ENCODE peak calls at places on chromosomes 11 and 22, in six cellular contexts. One of them, this sample, is unnamed. For H3K4me1, the result is how much of the 10 kb centered on the place peaks cover.

GRCh38 chr22:31055322-31056159 is 25.6 kb upstream of the SMTN start:
- DNase-seq in IMR-90: peak
- DNase-seq in neural progenitor cell: peak
- DNase-seq in keratinocyte: peak
- DNase-seq in CD8-positive, alpha-beta memory T cell: no peak
- DNase-seq in heart left ventricle: peak
- DNase-seq in this sample: peak

GRCh38 chr22:19641254-19641982 is 72.9 kb upstream of the SEPTIN5 start:
- DNase-seq in IMR-90: no peak
- DNase-seq in neural progenitor cell: peak
- DNase-seq in keratinocyte: no peak
- DNase-seq in CD8-positive, alpha-beta memory T cell: no peak
- DNase-seq in heart left ventricle: no peak
- DNase-seq in this sample: no peak

GRCh38 chr11:128420943-128421342 is 166.4 kb downstream of the ETS1 start:
- DNase-seq in IMR-90: peak
- DNase-seq in neural progenitor cell: no peak
- DNase-seq in keratinocyte: no peak
- DNase-seq in CD8-positive, alpha-beta memory T cell: no peak
- DNase-seq in heart left ventricle: no peak
- DNase-seq in this sample: no peak

GRCh38 chr11:44575288-44575672 is 9.8 kb downstream of the CD82 start:
- DNase-seq in IMR-90: peak
- DNase-seq in neural progenitor cell: no peak
- DNase-seq in keratinocyte: no peak
- DNase-seq in CD8-positive, alpha-beta memory T cell: no peak
- DNase-seq in heart left ventricle: no peak
- DNase-seq in this sample: no peak

GRCh38 chr11:5938603-5938965 is 3.5 kb upstream of the OR56A3 start:
- DNase-seq in IMR-90: no peak
- DNase-seq in neural progenitor cell: no peak
- DNase-seq in keratinocyte: no peak
- DNase-seq in CD8-positive, alpha-beta memory T cell: no peak
- DNase-seq in heart left ventricle: no peak
- DNase-seq in this sample: no peak

GRCh38 chr11:59012942-59013256 is 73.2 kb upstream of the GLYATL1B start:
- DNase-seq in IMR-90: no peak
- DNase-seq in neural progenitor cell: no peak
- DNase-seq in keratinocyte: no peak
- DNase-seq in CD8-positive, alpha-beta memory T cell: no peak
- DNase-seq in heart left ventricle: no peak
- DNase-seq in this sample: peak

GRCh38 chr11:19697721-19698121 is 14.9 kb upstream of the NAV2 start:
- DNase-seq in IMR-90: no peak
- DNase-seq in neural progenitor cell: peak
- DNase-seq in keratinocyte: no peak
- DNase-seq in CD8-positive, alpha-beta memory T cell: no peak
- DNase-seq in heart left ventricle: no peak
- DNase-seq in this sample: no peak

GRCh38 chr11:67671211-67671520 is 3.3 kb downstream of the ALDH3B2 start:
- DNase-seq in IMR-90: no peak
- DNase-seq in neural progenitor cell: no peak
- DNase-seq in keratinocyte: no peak
- DNase-seq in CD8-positive, alpha-beta memory T cell: no peak
- DNase-seq in heart left ventricle: no peak
- DNase-seq in this sample: no peak

GRCh38 chr11:126140932-126141291 is 70.5 kb downstream of the RPUSD4 start:
- DNase-seq in IMR-90: peak
- DNase-seq in neural progenitor cell: no peak
- DNase-seq in keratinocyte: no peak
- DNase-seq in CD8-positive, alpha-beta memory T cell: no peak
- DNase-seq in heart left ventricle: peak
- DNase-seq in this sample: no peak

GRCh38 chr11:72589802-72590761 is 84.1 kb downstream of the PDE2A start:
- DNase-seq in IMR-90: no peak
- DNase-seq in neural progenitor cell: peak
- DNase-seq in keratinocyte: no peak
- DNase-seq in CD8-positive, alpha-beta memory T cell: peak
- DNase-seq in heart left ventricle: no peak
- DNase-seq in this sample: peak

GRCh38 chr22:29626497-29627195 is 23.2 kb downstream of the NF2 start:
- DNase-seq in IMR-90: peak
- DNase-seq in neural progenitor cell: no peak
- DNase-seq in keratinocyte: no peak
- DNase-seq in CD8-positive, alpha-beta memory T cell: no peak
- DNase-seq in heart left ventricle: no peak
- DNase-seq in this sample: no peak

GRCh38 chr11:128148208-128148607 is 439.1 kb downstream of the ETS1 start:
- DNase-seq in IMR-90: no peak
- DNase-seq in neural progenitor cell: no peak
- DNase-seq in keratinocyte: no peak
- DNase-seq in CD8-positive, alpha-beta memory T cell: no peak
- DNase-seq in heart left ventricle: no peak
- DNase-seq in this sample: no peak

GRCh38 chr11:86143429-86144030 is 74.6 kb upstream of the PICALM start:
- DNase-seq in IMR-90: no peak
- DNase-seq in neural progenitor cell: no peak
- DNase-seq in keratinocyte: no peak
- DNase-seq in CD8-positive, alpha-beta memory T cell: peak
- DNase-seq in heart left ventricle: no peak
- DNase-seq in this sample: no peak

GRCh38 chr22:18146389-18146753 is 3.6 kb upstream of the USP18 start:
- DNase-seq in IMR-90: no peak
- DNase-seq in neural progenitor cell: no peak
- DNase-seq in keratinocyte: no peak
- DNase-seq in CD8-positive, alpha-beta memory T cell: no peak
- DNase-seq in heart left ventricle: no peak
- DNase-seq in this sample: no peak

GRCh38 chr11:100808904-100809491 is 121.9 kb downstream of the ARHGAP42 start:
- DNase-seq in IMR-90: peak
- DNase-seq in neural progenitor cell: peak
- DNase-seq in keratinocyte: no peak
- DNase-seq in CD8-positive, alpha-beta memory T cell: no peak
- DNase-seq in heart left ventricle: no peak
- DNase-seq in this sample: no peak

GRCh38 chr11:21865541-21865940 is 327.3 kb upstream of the ANO5 start:
- DNase-seq in IMR-90: no peak
- DNase-seq in neural progenitor cell: no peak
- DNase-seq in keratinocyte: no peak
- DNase-seq in CD8-positive, alpha-beta memory T cell: no peak
- DNase-seq in heart left ventricle: no peak
- DNase-seq in this sample: no peak

GRCh38 chr11:30107899-30108298 is 91.1 kb upstream of the KCNA4 start:
- DNase-seq in IMR-90: peak
- DNase-seq in neural progenitor cell: no peak
- DNase-seq in keratinocyte: no peak
- DNase-seq in CD8-positive, alpha-beta memory T cell: no peak
- DNase-seq in heart left ventricle: no peak
- DNase-seq in this sample: no peak

GRCh38 chr11:79244175-79244804 is 196.5 kb downstream of the TENM4 start:
- DNase-seq in IMR-90: peak
- DNase-seq in neural progenitor cell: no peak
- DNase-seq in keratinocyte: peak
- DNase-seq in CD8-positive, alpha-beta memory T cell: no peak
- DNase-seq in heart left ventricle: no peak
- DNase-seq in this sample: no peak

GRCh38 chr22:37884420-37884819 is 21.7 kb upstream of the MICALL1 start:
- DNase-seq in IMR-90: peak
- DNase-seq in neural progenitor cell: no peak
- DNase-seq in keratinocyte: no peak
- DNase-seq in CD8-positive, alpha-beta memory T cell: no peak
- DNase-seq in heart left ventricle: no peak
- DNase-seq in this sample: no peak

GRCh38 chr11:68457898-68458249 is 2.7 kb upstream of the PPP6R3 start:
- DNase-seq in IMR-90: no peak
- DNase-seq in neural progenitor cell: no peak
- DNase-seq in keratinocyte: no peak
- DNase-seq in CD8-positive, alpha-beta memory T cell: no peak
- DNase-seq in heart left ventricle: no peak
- DNase-seq in this sample: no peak

GRCh38 chr22:47836957-47837356 is 1074.5 kb downstream of the TBC1D22A start:
- DNase-seq in IMR-90: no peak
- DNase-seq in neural progenitor cell: no peak
- DNase-seq in keratinocyte: peak
- DNase-seq in CD8-positive, alpha-beta memory T cell: no peak
- DNase-seq in heart left ventricle: no peak
- DNase-seq in this sample: no peak

GRCh38 chr11:112519749-112520148 is 259.1 kb upstream of the PLET1 start:
- DNase-seq in IMR-90: no peak
- DNase-seq in neural progenitor cell: no peak
- DNase-seq in keratinocyte: no peak
- DNase-seq in CD8-positive, alpha-beta memory T cell: no peak
- DNase-seq in heart left ventricle: no peak
- DNase-seq in this sample: no peak

GRCh38 chr11:115194798-115195101 is 309.5 kb downstream of the CADM1 start:
- DNase-seq in IMR-90: peak
- DNase-seq in neural progenitor cell: no peak
- DNase-seq in keratinocyte: no peak
- DNase-seq in CD8-positive, alpha-beta memory T cell: no peak
- DNase-seq in heart left ventricle: no peak
- DNase-seq in this sample: no peak

GRCh38 chr22:50270302-50271010 is at the start of gene MAPK11:
- DNase-seq in IMR-90: peak
- DNase-seq in neural progenitor cell: peak
- DNase-seq in keratinocyte: no peak
- DNase-seq in CD8-positive, alpha-beta memory T cell: peak
- DNase-seq in heart left ventricle: peak
- DNase-seq in this sample: no peak

GRCh38 chr22:50269573-50270301 is 443 bp downstream of the MAPK11 start:
- DNase-seq in IMR-90: peak
- DNase-seq in neural progenitor cell: no peak
- DNase-seq in keratinocyte: no peak
- DNase-seq in CD8-positive, alpha-beta memory T cell: peak
- DNase-seq in heart left ventricle: peak
- DNase-seq in this sample: no peak

GRCh38 chr22:50266994-50267393 is 3.2 kb downstream of the MAPK11 start:
- DNase-seq in IMR-90: no peak
- DNase-seq in neural progenitor cell: no peak
- DNase-seq in keratinocyte: no peak
- DNase-seq in CD8-positive, alpha-beta memory T cell: no peak
- DNase-seq in heart left ventricle: no peak
- DNase-seq in this sample: no peak

GRCh38 chr22:50267591-50268390 is 2.4 kb downstream of the MAPK11 start:
- DNase-seq in IMR-90: peak
- DNase-seq in neural progenitor cell: peak
- DNase-seq in keratinocyte: no peak
- DNase-seq in CD8-positive, alpha-beta memory T cell: peak
- DNase-seq in heart left ventricle: peak
- DNase-seq in this sample: no peak

DNA sequence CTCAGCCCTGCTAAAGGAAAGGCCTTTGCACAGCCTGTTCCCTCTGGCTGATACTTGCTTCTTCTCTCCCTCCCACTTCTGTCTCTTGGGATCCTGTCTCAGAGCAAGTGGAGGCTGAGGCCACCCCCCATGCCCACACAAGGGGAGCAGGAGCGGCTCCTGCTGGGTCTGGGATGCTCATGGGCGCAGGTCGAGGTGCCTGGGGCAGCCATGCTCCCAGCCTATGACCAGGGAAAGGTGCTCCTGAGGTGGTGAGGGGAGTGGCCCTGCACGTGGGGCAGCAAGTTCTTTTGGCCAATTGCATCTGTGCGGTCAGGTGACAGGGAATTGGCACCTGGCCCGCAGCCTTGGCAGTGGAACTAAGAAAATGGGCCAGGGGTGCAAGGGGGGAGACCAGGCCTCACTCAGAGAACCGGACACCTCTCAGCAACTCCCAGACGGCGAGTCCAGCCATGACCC is 1.5 kb downstream of the MAPK11 start:
- DNase-seq in IMR-90: no peak
- DNase-seq in neural progenitor cell: no peak
- DNase-seq in keratinocyte: no peak
- DNase-seq in CD8-positive, alpha-beta memory T cell: no peak
- DNase-seq in heart left ventricle: no peak
- DNase-seq in this sample: no peak
- H3K4me3 ChIP-seq in IMR-90: no peak
- H3K4me3 ChIP-seq in neural progenitor cell: no peak
- H3K4me3 ChIP-seq in keratinocyte: no peak
- H3K4me3 ChIP-seq in CD8-positive, alpha-beta memory T cell: no peak
- H3K4me3 ChIP-seq in heart left ventricle: no peak
- H3K4me3 ChIP-seq in this sample: no peak

GRCh38 chr22:26666035-26666338 is 8.6 kb downstream of the MIAT start:
- DNase-seq in IMR-90: peak
- DNase-seq in neural progenitor cell: no peak
- DNase-seq in keratinocyte: no peak
- DNase-seq in CD8-positive, alpha-beta memory T cell: no peak
- DNase-seq in heart left ventricle: no peak
- DNase-seq in this sample: no peak
- H3K4me1 ChIP-seq in IMR-90: under half
- H3K4me1 ChIP-seq in neural progenitor cell: under half
- H3K4me1 ChIP-seq in keratinocyte: under half
- H3K4me1 ChIP-seq in CD8-positive, alpha-beta memory T cell: under half
- H3K4me1 ChIP-seq in heart left ventricle: under half
- H3K4me1 ChIP-seq in this sample: under half

DNA sequence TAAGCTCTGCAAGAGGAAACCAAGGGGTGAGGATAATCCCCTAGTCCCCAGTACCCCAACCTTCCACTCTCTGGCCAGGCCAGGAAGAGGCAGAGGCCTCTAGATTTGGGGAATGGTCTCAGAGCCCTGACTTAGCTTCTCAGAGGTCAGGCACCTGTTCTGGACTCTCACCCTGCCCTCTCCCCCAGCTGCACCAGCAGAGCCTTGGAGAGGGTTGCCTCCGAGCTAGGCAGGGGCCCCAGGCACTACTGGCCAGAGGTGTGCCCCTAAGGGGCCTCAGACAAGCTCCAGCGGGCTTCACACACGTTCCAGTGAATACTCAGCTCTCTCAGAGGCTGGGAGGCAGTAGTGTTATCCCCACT is 8.0 kb downstream of the FREY1 start:
- DNase-seq in IMR-90: no peak
- DNase-seq in neural progenitor cell: no peak
- DNase-seq in keratinocyte: no peak
- DNase-seq in CD8-positive, alpha-beta memory T cell: no peak
- DNase-seq in heart left ventricle: no peak
- DNase-seq in this sample: no peak
- H3K4me3 ChIP-seq in IMR-90: no peak
- H3K4me3 ChIP-seq in neural progenitor cell: peak
- H3K4me3 ChIP-seq in keratinocyte: no peak
- H3K4me3 ChIP-seq in CD8-positive, alpha-beta memory T cell: no peak
- H3K4me3 ChIP-seq in heart left ventricle: peak
- H3K4me3 ChIP-seq in this sample: peak

GRCh38 chr22:25402501-25403283 is 161.8 kb upstream of the GRK3 start:
- DNase-seq in IMR-90: peak
- DNase-seq in neural progenitor cell: no peak
- DNase-seq in keratinocyte: no peak
- DNase-seq in CD8-positive, alpha-beta memory T cell: no peak
- DNase-seq in heart left ventricle: peak
- DNase-seq in this sample: no peak

GRCh38 chr22:25403284-25403606 is 161.2 kb upstream of the GRK3 start:
- DNase-seq in IMR-90: peak
- DNase-seq in neural progenitor cell: no peak
- DNase-seq in keratinocyte: no peak
- DNase-seq in CD8-positive, alpha-beta memory T cell: no peak
- DNase-seq in heart left ventricle: no peak
- DNase-seq in this sample: no peak

GRCh38 chr22:25404556-25404922 is 159.9 kb upstream of the GRK3 start:
- DNase-seq in IMR-90: no peak
- DNase-seq in neural progenitor cell: peak
- DNase-seq in keratinocyte: no peak
- DNase-seq in CD8-positive, alpha-beta memory T cell: no peak
- DNase-seq in heart left ventricle: no peak
- DNase-seq in this sample: no peak

GRCh38 chr22:25403752-25404471 is 160.6 kb upstream of the GRK3 start:
- DNase-seq in IMR-90: peak
- DNase-seq in neural progenitor cell: peak
- DNase-seq in keratinocyte: no peak
- DNase-seq in CD8-positive, alpha-beta memory T cell: no peak
- DNase-seq in heart left ventricle: no peak
- DNase-seq in this sample: no peak

GRCh38 chr22:25402160-25402500 is 162.3 kb upstream of the GRK3 start:
- DNase-seq in IMR-90: no peak
- DNase-seq in neural progenitor cell: no peak
- DNase-seq in keratinocyte: no peak
- DNase-seq in CD8-positive, alpha-beta memory T cell: no peak
- DNase-seq in heart left ventricle: no peak
- DNase-seq in this sample: no peak
- H3K4me1 ChIP-seq in IMR-90: under half
- H3K4me1 ChIP-seq in neural progenitor cell: under half
- H3K4me1 ChIP-seq in keratinocyte: under half
- H3K4me1 ChIP-seq in CD8-positive, alpha-beta memory T cell: under half
- H3K4me1 ChIP-seq in heart left ventricle: half or more
- H3K4me1 ChIP-seq in this sample: half or more

This sample was measured in left lung.